ENCODE peak calls at places on chromosome 9, in six cellular contexts. One of them, this sample, is unnamed.

GRCh38 chr9:121283856-121284732 is 16.1 kb downstream of the GSN start:
- DNase-seq in heart left ventricle: no peak
- DNase-seq in GM12891: no peak
- DNase-seq in stomach: no peak
- DNase-seq in HCT116: no peak
- DNase-seq in NB4: peak
- DNase-seq in this sample: no peak

GRCh38 chr9:108521063-108521462 is 334.7 kb downstream of the ACTL7B start:
- DNase-seq in heart left ventricle: no peak
- DNase-seq in GM12891: no peak
- DNase-seq in stomach: no peak
- DNase-seq in HCT116: no peak
- DNase-seq in NB4: no peak
- DNase-seq in this sample: peak

GRCh38 chr9:83066771-83067170 is 3.8 kb upstream of the RASEF start:
- DNase-seq in heart left ventricle: no peak
- DNase-seq in GM12891: no peak
- DNase-seq in stomach: no peak
- DNase-seq in HCT116: no peak
- DNase-seq in NB4: no peak
- DNase-seq in this sample: peak

GRCh38 chr9:76576344-76576743 is 117.4 kb downstream of the GCNT1 start:
- DNase-seq in heart left ventricle: peak
- DNase-seq in GM12891: peak
- DNase-seq in stomach: no peak
- DNase-seq in HCT116: no peak
- DNase-seq in NB4: peak
- DNase-seq in this sample: peak

GRCh38 chr9:122988919-122989614 is 44.4 kb upstream of the GPR21 start:
- DNase-seq in heart left ventricle: no peak
- DNase-seq in GM12891: peak
- DNase-seq in stomach: no peak
- DNase-seq in HCT116: no peak
- DNase-seq in NB4: no peak
- DNase-seq in this sample: no peak

GRCh38 chr9:105360344-105360743 is 87.5 kb upstream of the FSD1L start:
- DNase-seq in heart left ventricle: no peak
- DNase-seq in GM12891: no peak
- DNase-seq in stomach: no peak
- DNase-seq in HCT116: no peak
- DNase-seq in NB4: no peak
- DNase-seq in this sample: no peak

GRCh38 chr9:19049872-19050636 is 827 bp downstream of the RRAGA start:
- DNase-seq in heart left ventricle: no peak
- DNase-seq in GM12891: no peak
- DNase-seq in stomach: no peak
- DNase-seq in HCT116: no peak
- DNase-seq in NB4: peak
- DNase-seq in this sample: no peak

GRCh38 chr9:137725598-137725997 is 106.8 kb downstream of the EHMT1 start:
- DNase-seq in heart left ventricle: no peak
- DNase-seq in GM12891: no peak
- DNase-seq in stomach: no peak
- DNase-seq in HCT116: no peak
- DNase-seq in NB4: no peak
- DNase-seq in this sample: no peak

GRCh38 chr9:134437417-134438203 is 111.4 kb downstream of the RXRA start:
- DNase-seq in heart left ventricle: no peak
- DNase-seq in GM12891: no peak
- DNase-seq in stomach: peak
- DNase-seq in HCT116: no peak
- DNase-seq in NB4: no peak
- DNase-seq in this sample: no peak

GRCh38 chr9:127489471-127490115 is 38.3 kb downstream of the LRSAM1 start:
- DNase-seq in heart left ventricle: no peak
- DNase-seq in GM12891: no peak
- DNase-seq in stomach: no peak
- DNase-seq in HCT116: no peak
- DNase-seq in NB4: no peak
- DNase-seq in this sample: no peak

GRCh38 chr9:2497666-2498400 is 123.8 kb upstream of the VLDLR start:
- DNase-seq in heart left ventricle: no peak
- DNase-seq in GM12891: no peak
- DNase-seq in stomach: no peak
- DNase-seq in HCT116: no peak
- DNase-seq in NB4: no peak
- DNase-seq in this sample: no peak

GRCh38 chr9:126459126-126459525 is 132.5 kb downstream of the MVB12B start:
- DNase-seq in heart left ventricle: no peak
- DNase-seq in GM12891: no peak
- DNase-seq in stomach: no peak
- DNase-seq in HCT116: no peak
- DNase-seq in NB4: no peak
- DNase-seq in this sample: no peak

GRCh38 chr9:95757026-95757425 is 118.5 kb upstream of the ERCC6L2 start:
- DNase-seq in heart left ventricle: no peak
- DNase-seq in GM12891: no peak
- DNase-seq in stomach: no peak
- DNase-seq in HCT116: no peak
- DNase-seq in NB4: no peak
- DNase-seq in this sample: peak

GRCh38 chr9:80509358-80509757 is 937.6 kb downstream of the TLE4 start:
- DNase-seq in heart left ventricle: no peak
- DNase-seq in GM12891: no peak
- DNase-seq in stomach: no peak
- DNase-seq in HCT116: no peak
- DNase-seq in NB4: no peak
- DNase-seq in this sample: no peak

GRCh38 chr9:75615284-75615683 is 275.2 kb upstream of the PCSK5 start:
- DNase-seq in heart left ventricle: no peak
- DNase-seq in GM12891: no peak
- DNase-seq in stomach: no peak
- DNase-seq in HCT116: no peak
- DNase-seq in NB4: no peak
- DNase-seq in this sample: no peak

GRCh38 chr9:130834371-130835311 is at the start of gene ABL1:
- DNase-seq in heart left ventricle: peak
- DNase-seq in GM12891: peak
- DNase-seq in stomach: peak
- DNase-seq in HCT116: peak
- DNase-seq in NB4: peak
- DNase-seq in this sample: peak
- TF ChIP-seq POLR2A in heart left ventricle: peak
- TF ChIP-seq POLR2A in GM12891: peak
- TF ChIP-seq POLR2A in stomach: no peak
- TF ChIP-seq POLR2A in HCT116: no peak
- TF ChIP-seq POLR2A in NB4: peak
- TF ChIP-seq POLR2A in this sample: peak

GRCh38 chr9:73132034-73132776 is 19.5 kb upstream of the ANXA1 start:
- DNase-seq in heart left ventricle: peak
- DNase-seq in GM12891: peak
- DNase-seq in stomach: peak
- DNase-seq in HCT116: no peak
- DNase-seq in NB4: peak
- DNase-seq in this sample: peak
- TF ChIP-seq POLR2A in heart left ventricle: no peak
- TF ChIP-seq POLR2A in GM12891: peak
- TF ChIP-seq POLR2A in stomach: no peak
- TF ChIP-seq POLR2A in HCT116: no peak
- TF ChIP-seq POLR2A in NB4: peak
- TF ChIP-seq POLR2A in this sample: peak

GRCh38 chr9:98083566-98084135 is 27.1 kb downstream of the NANS start:
- DNase-seq in heart left ventricle: no peak
- DNase-seq in GM12891: no peak
- DNase-seq in stomach: no peak
- DNase-seq in HCT116: no peak
- DNase-seq in NB4: no peak
- DNase-seq in this sample: no peak
- TF ChIP-seq POLR2A in heart left ventricle: no peak
- TF ChIP-seq POLR2A in GM12891: no peak
- TF ChIP-seq POLR2A in stomach: no peak
- TF ChIP-seq POLR2A in HCT116: no peak
- TF ChIP-seq POLR2A in NB4: no peak
- TF ChIP-seq POLR2A in this sample: no peak

DNA sequence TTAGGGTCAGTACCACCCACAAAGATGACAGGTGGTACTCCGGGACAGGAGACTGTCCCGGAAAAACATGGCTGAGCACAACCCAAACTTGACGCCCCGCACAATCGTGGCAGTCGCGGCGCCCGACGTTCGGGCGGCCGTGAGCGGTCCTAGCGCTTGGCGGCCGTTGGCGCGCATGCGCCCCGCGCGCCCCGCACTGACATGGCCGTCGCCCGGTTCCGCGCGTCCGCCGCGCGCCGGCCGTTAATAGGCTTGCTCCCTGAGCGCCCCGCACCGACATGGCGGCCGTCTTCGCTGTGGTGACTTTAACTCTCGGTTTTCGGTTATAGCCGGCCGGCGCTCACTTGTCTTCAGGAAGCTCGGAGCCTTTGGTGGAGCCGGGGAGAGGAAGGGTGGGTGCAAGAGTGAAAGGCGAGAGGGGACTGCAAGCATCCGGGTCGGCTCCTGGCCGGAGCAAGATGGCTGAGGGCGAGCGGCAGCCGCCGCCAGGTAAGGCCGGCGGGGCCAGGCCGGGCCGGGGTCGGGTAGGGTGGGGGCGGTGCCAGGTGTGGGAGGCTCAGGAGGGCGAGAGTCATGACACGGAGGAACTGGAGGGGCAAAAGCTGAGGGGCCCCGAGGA is at the start of gene PTPA:
- DNase-seq in heart left ventricle: peak
- DNase-seq in GM12891: peak
- DNase-seq in stomach: peak
- DNase-seq in HCT116: peak
- DNase-seq in NB4: peak
- DNase-seq in this sample: peak
- TF ChIP-seq POLR2A in heart left ventricle: peak
- TF ChIP-seq POLR2A in GM12891: no peak
- TF ChIP-seq POLR2A in stomach: no peak
- TF ChIP-seq POLR2A in HCT116: no peak
- TF ChIP-seq POLR2A in NB4: peak
- TF ChIP-seq POLR2A in this sample: peak

This sample was measured in H54.